ENCODE peak calls at places on chromosomes 12 and 14, in six cellular contexts. One of them, this sample, is unnamed.

GRCh38 chr12:122874081-122874480 is 21.8 kb downstream of the VPS37B start:
- DNase-seq in lung: no peak
- DNase-seq in gastrocnemius medialis: no peak
- DNase-seq in IMR-90: no peak
- DNase-seq in Peyer's patch: no peak
- DNase-seq in CD8-positive, alpha-beta T cell: no peak
- DNase-seq in this sample: no peak

GRCh38 chr12:132424811-132425210 is 65.1 kb upstream of the FBRSL1 start:
- DNase-seq in lung: no peak
- DNase-seq in gastrocnemius medialis: no peak
- DNase-seq in IMR-90: no peak
- DNase-seq in Peyer's patch: no peak
- DNase-seq in CD8-positive, alpha-beta T cell: no peak
- DNase-seq in this sample: no peak

GRCh38 chr14:104573930-104574329 is 5.6 kb upstream of the C14orf180 start:
- DNase-seq in lung: no peak
- DNase-seq in gastrocnemius medialis: no peak
- DNase-seq in IMR-90: no peak
- DNase-seq in Peyer's patch: no peak
- DNase-seq in CD8-positive, alpha-beta T cell: no peak
- DNase-seq in this sample: peak; percentile 39

GRCh38 chr12:10395390-10395998 is 5.7 kb upstream of the KLRK1 start:
- DNase-seq in lung: no peak
- DNase-seq in gastrocnemius medialis: peak; percentile 27
- DNase-seq in IMR-90: peak; percentile 71
- DNase-seq in Peyer's patch: no peak
- DNase-seq in CD8-positive, alpha-beta T cell: no peak
- DNase-seq in this sample: no peak

GRCh38 chr14:75636100-75636692 is 24.5 kb downstream of the ERG28 start:
- DNase-seq in lung: no peak
- DNase-seq in gastrocnemius medialis: no peak
- DNase-seq in IMR-90: peak; percentile 32
- DNase-seq in Peyer's patch: no peak
- DNase-seq in CD8-positive, alpha-beta T cell: no peak
- DNase-seq in this sample: no peak

GRCh38 chr14:32017587-32017986 is 59.5 kb upstream of the ARHGAP5 start:
- DNase-seq in lung: no peak
- DNase-seq in gastrocnemius medialis: no peak
- DNase-seq in IMR-90: no peak
- DNase-seq in Peyer's patch: no peak
- DNase-seq in CD8-positive, alpha-beta T cell: no peak
- DNase-seq in this sample: no peak

GRCh38 chr12:52020539-52021336 is 14.0 kb downstream of the TAMALIN start:
- DNase-seq in lung: no peak
- DNase-seq in gastrocnemius medialis: no peak
- DNase-seq in IMR-90: peak; percentile 47
- DNase-seq in Peyer's patch: peak; percentile 58
- DNase-seq in CD8-positive, alpha-beta T cell: no peak
- DNase-seq in this sample: no peak

GRCh38 chr14:94143239-94143638 is 13.8 kb upstream of the IFI27L2 start:
- DNase-seq in lung: no peak
- DNase-seq in gastrocnemius medialis: no peak
- DNase-seq in IMR-90: no peak
- DNase-seq in Peyer's patch: no peak
- DNase-seq in CD8-positive, alpha-beta T cell: no peak
- DNase-seq in this sample: no peak

GRCh38 chr12:11810962-11811361 is 161.5 kb downstream of the ETV6 start:
- DNase-seq in lung: no peak
- DNase-seq in gastrocnemius medialis: no peak
- DNase-seq in IMR-90: no peak
- DNase-seq in Peyer's patch: no peak
- DNase-seq in CD8-positive, alpha-beta T cell: no peak
- DNase-seq in this sample: no peak

GRCh38 chr12:65568517-65568916 is 255.8 kb upstream of the HMGA2 start:
- DNase-seq in lung: no peak
- DNase-seq in gastrocnemius medialis: no peak
- DNase-seq in IMR-90: peak; percentile 84
- DNase-seq in Peyer's patch: no peak
- DNase-seq in CD8-positive, alpha-beta T cell: no peak
- DNase-seq in this sample: no peak

GRCh38 chr14:97106166-97106565 is 309.0 kb downstream of the VRK1 start:
- DNase-seq in lung: no peak
- DNase-seq in gastrocnemius medialis: no peak
- DNase-seq in IMR-90: no peak
- DNase-seq in Peyer's patch: no peak
- DNase-seq in CD8-positive, alpha-beta T cell: no peak
- DNase-seq in this sample: no peak

GRCh38 chr14:102663031-102663430 is 70.6 kb downstream of the RCOR1 start:
- DNase-seq in lung: no peak
- DNase-seq in gastrocnemius medialis: no peak
- DNase-seq in IMR-90: no peak
- DNase-seq in Peyer's patch: no peak
- DNase-seq in CD8-positive, alpha-beta T cell: no peak
- DNase-seq in this sample: no peak
- H3K4me3 ChIP-seq in lung: no peak overlapping the region
- H3K4me3 ChIP-seq in gastrocnemius medialis: no peak overlapping the region
- H3K4me3 ChIP-seq in IMR-90: no peak overlapping the region
- H3K4me3 ChIP-seq in Peyer's patch: no peak overlapping the region
- H3K4me3 ChIP-seq in CD8-positive, alpha-beta T cell: no peak overlapping the region
- H3K4me3 ChIP-seq in this sample: no peak overlapping the region

GRCh38 chr14:69042309-69043006 is 63.4 kb upstream of the ACTN1 start:
- DNase-seq in lung: no peak
- DNase-seq in gastrocnemius medialis: no peak
- DNase-seq in IMR-90: no peak
- DNase-seq in Peyer's patch: no peak
- DNase-seq in CD8-positive, alpha-beta T cell: no peak
- DNase-seq in this sample: no peak
- H3K4me1 ChIP-seq in lung: peaks cover 8% of the 10 kb centered on the region
- H3K4me1 ChIP-seq in gastrocnemius medialis: peaks cover 43% of the 10 kb centered on the region
- H3K4me1 ChIP-seq in IMR-90: peaks cover 52% of the 10 kb centered on the region
- H3K4me1 ChIP-seq in Peyer's patch: peaks cover 7% of the 10 kb centered on the region
- H3K4me1 ChIP-seq in CD8-positive, alpha-beta T cell: peaks cover 5% of the 10 kb centered on the region
- H3K4me1 ChIP-seq in this sample: peaks cover 69% of the 10 kb centered on the region

GRCh38 chr12:55739025-55739378 is 3.9 kb upstream of the GDF11 start:
- DNase-seq in lung: no peak
- DNase-seq in gastrocnemius medialis: no peak
- DNase-seq in IMR-90: no peak
- DNase-seq in Peyer's patch: no peak
- DNase-seq in CD8-positive, alpha-beta T cell: no peak
- DNase-seq in this sample: no peak
- TF ChIP-seq CTCF in lung: no peak
- TF ChIP-seq CTCF in gastrocnemius medialis: no peak
- TF ChIP-seq CTCF in IMR-90: no peak
- TF ChIP-seq CTCF in Peyer's patch: no peak
- TF ChIP-seq CTCF in CD8-positive, alpha-beta T cell: no peak
- TF ChIP-seq CTCF in this sample: no peak

GRCh38 chr14:37598085-37598972 is 2.9 kb downstream of the TTC6 start:
- DNase-seq in lung: peak; percentile 62
- DNase-seq in gastrocnemius medialis: no peak
- DNase-seq in IMR-90: no peak
- DNase-seq in Peyer's patch: peak; percentile 66
- DNase-seq in CD8-positive, alpha-beta T cell: no peak
- DNase-seq in this sample: no peak
- H3K4me3 ChIP-seq in lung: peak overlapping the region; percentile 46
- H3K4me3 ChIP-seq in gastrocnemius medialis: peak overlapping the region; percentile 6
- H3K4me3 ChIP-seq in IMR-90: no peak overlapping the region
- H3K4me3 ChIP-seq in Peyer's patch: no peak overlapping the region
- H3K4me3 ChIP-seq in CD8-positive, alpha-beta T cell: no peak overlapping the region
- H3K4me3 ChIP-seq in this sample: peak overlapping the region; percentile 43

GRCh38 chr14:103404032-103404918 is 19.1 kb downstream of the MARK3 start:
- DNase-seq in lung: peak; percentile 32
- DNase-seq in gastrocnemius medialis: peak; percentile 40
- DNase-seq in IMR-90: peak; percentile 24
- DNase-seq in Peyer's patch: no peak
- DNase-seq in CD8-positive, alpha-beta T cell: no peak
- DNase-seq in this sample: no peak
- H3K4me1 ChIP-seq in lung: peaks cover 26% of the 10 kb centered on the region
- H3K4me1 ChIP-seq in gastrocnemius medialis: peaks cover 74% of the 10 kb centered on the region
- H3K4me1 ChIP-seq in IMR-90: peaks cover 14% of the 10 kb centered on the region
- H3K4me1 ChIP-seq in Peyer's patch: no peaks in the 10 kb centered on the region
- H3K4me1 ChIP-seq in CD8-positive, alpha-beta T cell: peaks cover 37% of the 10 kb centered on the region
- H3K4me1 ChIP-seq in this sample: peaks cover 97% of the 10 kb centered on the region

This sample was measured in left ventricle myocardium inferior.